ENCODE peak calls at places on chromosomes 1 and 21, in nine cellular contexts. J, U, D, A, O, L, I, G and X are unnamed samples.

GRCh38 chr1:225474986-225475820 is 47.4 kb upstream of the LBR start:
- DNase-seq in D (peak), A (peak), U (no peak), L (peak), G (peak), J (no peak), I (peak), O (peak), X (peak)

GRCh38 chr1:56434659-56435202 is 144.6 kb downstream of the PLPP3 start:
- DNase-seq in L (no peak), I (no peak), U (no peak), D (no peak), G (no peak), A (no peak), J (no peak), O (no peak), X (no peak)

GRCh38 chr1:185541861-185542260 is 192.3 kb upstream of the HMCN1 start:
- DNase-seq in L (peak), O (no peak), D (no peak), I (peak), U (no peak), J (no peak), A (peak), G (no peak), X (peak)

GRCh38 chr21:45887121-45887611 is 94.4 kb upstream of the COL6A1 start:
- DNase-seq in U (no peak), O (peak), L (peak), D (peak), A (peak), J (no peak), I (peak), G (no peak), X (no peak)

GRCh38 chr1:42682739-42683529 is 716 bp downstream of the YBX1 start:
- DNase-seq in O (peak), G (peak), J (no peak), U (no peak), A (peak), I (peak), L (peak), D (peak), X (peak)

GRCh38 chr1:207004931-207005830 is 27.4 kb downstream of the C1orf116 start:
- DNase-seq in I (peak), G (peak), J (peak), O (no peak), U (peak), D (no peak), L (peak), A (peak), X (peak)

GRCh38 chr21:27683292-27683691 is 716.4 kb upstream of the ADAMTS5 start:
- DNase-seq in I (no peak), A (no peak), L (no peak), O (no peak), D (no peak), U (no peak), G (no peak), J (no peak), X (no peak)

GRCh38 chr1:38046333-38046883 is at the start of gene POU3F1:
- DNase-seq in L (no peak), A (no peak), G (no peak), D (peak), J (no peak), I (no peak), U (no peak), O (peak), X (no peak)

GRCh38 chr1:236175642-236176336 is 33.5 kb downstream of the GPR137B start:
- DNase-seq in U (no peak), J (no peak), O (no peak), L (no peak), G (no peak), I (no peak), D (peak), A (no peak), X (no peak)

GRCh38 chr1:100304227-100304626 is 38.2 kb downstream of the RTCA start:
- DNase-seq in A (no peak), O (no peak), G (no peak), U (no peak), L (no peak), J (no peak), D (no peak), I (no peak), X (no peak)

GRCh38 chr1:6180215-6180577 is at the start of gene CHD5:
- DNase-seq in J (no peak), G (no peak), A (no peak), U (no peak), O (no peak), L (no peak), I (peak), D (no peak), X (no peak)

GRCh38 chr1:9827558-9828185 is 3.9 kb upstream of the CLSTN1 start:
- DNase-seq in L (no peak), O (peak), J (no peak), D (peak), A (no peak), U (no peak), G (no peak), I (no peak), X (no peak)

GRCh38 chr1:108824051-108824450 is 32.8 kb downstream of the AKNAD1 start:
- DNase-seq in O (no peak), L (no peak), A (no peak), I (no peak), D (no peak), J (no peak), G (no peak), U (no peak), X (no peak)

GRCh38 chr1:231171623-231172197 is 9.9 kb downstream of the TRIM67 start:
- DNase-seq in O (no peak), U (no peak), D (no peak), I (peak), J (no peak), L (no peak), G (no peak), A (no peak), X (no peak)

GRCh38 chr1:160550572-160551034 is 27.5 kb upstream of the SLAMF6 start:
- DNase-seq in J (no peak), O (no peak), D (peak), G (no peak), A (no peak), U (no peak), I (no peak), L (no peak), X (no peak)

GRCh38 chr1:4617506-4617905 is 36.9 kb upstream of the AJAP1 start:
- DNase-seq in A (no peak), U (no peak), L (no peak), D (peak), G (no peak), J (no peak), I (no peak), O (no peak), X (no peak)

GRCh38 chr1:169236880-169237279 is 130.4 kb downstream of the ATP1B1 start:
- DNase-seq in U (no peak), J (no peak), G (no peak), D (no peak), A (no peak), I (no peak), L (peak), O (no peak), X (no peak)

GRCh38 chr1:25037174-25038074 is 107.3 kb upstream of the RUNX3 start:
- DNase-seq in I (peak), J (no peak), D (peak), U (no peak), G (peak), A (no peak), O (no peak), L (peak), X (peak)

GRCh38 chr1:168958562-168959289 is 147.8 kb upstream of the ATP1B1 start:
- DNase-seq in L (peak), J (no peak), O (no peak), U (no peak), I (peak), D (no peak), A (peak), G (no peak), X (no peak)

GRCh38 chr1:28926629-28927441 is 12.5 kb downstream of the EPB41 start:
- DNase-seq in D (no peak), O (no peak), L (no peak), G (no peak), J (peak), A (peak), U (no peak), I (no peak), X (peak)

DNA sequence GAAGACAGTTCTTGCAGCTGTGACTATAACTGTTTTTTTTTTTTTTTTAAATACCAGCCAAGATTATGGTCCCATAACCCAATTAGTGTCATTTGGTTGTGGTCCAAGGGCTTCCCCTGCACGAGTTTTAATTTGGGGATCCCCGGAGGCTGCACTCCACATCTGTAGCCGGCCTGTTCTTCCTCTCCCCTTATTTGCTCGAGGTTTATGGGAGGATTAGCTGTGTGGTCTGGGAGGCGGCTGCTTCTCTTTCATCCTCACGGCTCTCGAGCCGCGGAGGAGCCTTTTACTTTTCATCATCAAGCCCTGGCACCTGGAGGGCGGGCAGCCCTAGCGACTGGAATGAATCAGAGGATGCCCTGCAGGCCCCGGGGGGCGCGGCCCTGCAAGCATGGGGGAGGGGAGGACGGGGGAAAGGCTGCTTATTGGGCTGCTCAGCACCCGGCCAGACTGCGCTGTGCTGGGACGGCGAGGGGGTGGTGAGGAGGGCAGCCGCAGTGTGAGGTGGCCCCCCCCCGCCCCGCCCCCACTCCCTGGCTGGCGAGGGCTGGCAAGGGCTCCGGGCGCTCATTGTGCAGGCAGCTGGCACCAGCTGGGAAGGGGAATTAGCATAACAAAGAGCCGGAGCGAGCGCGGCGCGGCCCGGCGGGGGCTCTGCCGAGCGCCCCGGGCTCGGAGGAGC is 18.5 kb downstream of the SERTAD4 start:
- DNase-seq in G (peak), I (peak), O (peak), L (peak), J (no peak), U (no peak), D (no peak), A (no peak), X (no peak)
- TF ChIP-seq CTCF in G (no peak), I (no peak), O (no peak), L (no peak), J (no peak), U (no peak), D (no peak), A (no peak), X (no peak)

GRCh38 chr1:78586572-78586971 is 33.7 kb upstream of the IFI44L start:
- DNase-seq in I (peak), J (no peak), L (peak), O (no peak), G (no peak), D (no peak), A (peak), U (no peak), X (peak)
- H3K4me3 ChIP-seq in I (no peak), J (no peak), L (no peak), O (no peak), G (no peak), D (no peak), A (no peak), U (no peak), X (no peak)

GRCh38 chr1:182771187-182771984 is 18.2 kb upstream of the NPL start:
- DNase-seq in J (no peak), A (no peak), I (peak), D (no peak), U (no peak), L (no peak), O (no peak), G (no peak), X (no peak)
- TF ChIP-seq CTCF in J (no peak), A (peak), I (peak), D (no peak), U (no peak), L (peak), O (no peak), G (peak), X (peak)

DNA sequence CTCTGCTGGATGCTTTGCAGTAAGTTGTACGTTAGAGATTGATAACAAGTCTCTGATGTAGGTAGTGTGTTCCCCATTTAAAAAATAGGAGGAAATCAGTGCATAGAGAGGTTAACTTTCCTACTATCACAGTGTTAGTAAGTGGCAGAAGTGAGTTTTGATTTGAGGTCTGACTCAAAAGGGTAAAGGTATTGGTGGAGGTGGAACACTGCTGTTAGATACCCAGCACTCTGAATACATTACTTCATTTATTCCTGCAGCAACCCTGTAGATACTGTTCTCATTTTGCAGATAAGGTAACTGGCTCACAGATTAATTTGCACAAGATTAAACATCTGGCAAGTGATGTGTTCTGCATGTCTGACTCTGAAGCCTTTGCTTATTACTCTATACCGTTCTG is 3.1 kb downstream of the CAMSAP2 start:
- DNase-seq in J (no peak), U (no peak), O (no peak), A (no peak), L (no peak), I (peak), G (no peak), D (no peak), X (no peak)
- H3K4me3 ChIP-seq in J (peak), U (peak), O (peak), A (peak), L (peak), I (peak), G (peak), D (no peak), X (peak)

GRCh38 chr1:203270448-203270847 is 34.9 kb upstream of the BTG2 start:
- DNase-seq in U (no peak), G (no peak), D (no peak), O (no peak), L (no peak), J (no peak), A (no peak), I (no peak), X (no peak)
- TF ChIP-seq CTCF in U (no peak), G (no peak), D (no peak), O (no peak), L (no peak), J (no peak), A (no peak), I (no peak), X (no peak)

GRCh38 chr1:31241321-31241720 is 1.6 kb upstream of the NKAIN1 start:
- DNase-seq in A (no peak), U (no peak), J (no peak), D (no peak), O (no peak), I (no peak), G (no peak), L (no peak), X (no peak)

GRCh38 chr1:31238612-31238985 is 1.1 kb downstream of the NKAIN1 start:
- DNase-seq in U (no peak), G (no peak), L (no peak), O (no peak), D (no peak), A (no peak), I (no peak), J (no peak), X (no peak)

GRCh38 chr1:31238986-31239613 is 587 bp downstream of the NKAIN1 start:
- DNase-seq in J (no peak), O (no peak), I (peak), D (no peak), A (no peak), L (peak), G (peak), U (no peak), X (no peak)

GRCh38 chr1:31243451-31244286 is 4.0 kb upstream of the NKAIN1 start:
- DNase-seq in L (peak), A (peak), O (no peak), J (no peak), U (no peak), D (no peak), G (no peak), I (no peak), X (no peak)

DNA sequence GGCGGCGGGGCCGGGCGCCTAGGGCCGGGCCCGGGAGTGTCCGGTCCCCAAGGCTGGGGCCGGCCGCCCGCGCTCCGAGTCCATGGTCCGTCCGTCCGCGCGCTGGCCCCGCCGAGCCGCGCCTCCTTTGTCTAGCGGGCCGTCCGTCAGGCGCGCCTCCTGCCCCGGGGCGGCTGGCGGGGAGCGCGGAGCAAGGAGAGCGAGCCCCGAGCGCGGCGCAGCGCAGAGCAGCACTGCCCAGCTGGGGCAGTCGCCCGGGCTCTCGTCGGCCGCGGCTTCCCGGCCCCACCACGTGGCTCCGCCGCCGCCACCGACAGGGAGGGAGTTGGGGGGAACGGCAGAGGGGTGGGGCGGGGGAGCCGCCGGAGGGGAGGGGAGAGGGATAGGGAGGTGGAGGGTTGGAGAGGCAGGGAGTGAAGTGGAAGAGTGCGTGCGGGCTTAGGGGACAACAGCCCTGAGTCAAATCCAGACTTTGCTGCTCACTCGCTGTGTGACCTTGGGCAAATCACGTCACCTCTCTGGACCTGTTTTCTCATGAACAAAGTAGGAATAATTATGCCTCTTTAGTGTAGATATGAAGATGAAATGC is at the start of gene NKAIN1:
- DNase-seq in A (peak), I (peak), J (no peak), G (peak), U (no peak), L (peak), D (no peak), O (no peak), X (peak)
- H3K4me3 ChIP-seq in A (peak), I (peak), J (no peak), G (peak), U (peak), L (peak), D (no peak), O (no peak), X (peak)

GRCh38 chr1:154863702-154864174 is 6.3 kb downstream of the KCNN3 start:
- DNase-seq in A (peak), O (no peak), G (peak), D (no peak), I (no peak), J (peak), L (peak), U (no peak), X (no peak)

GRCh38 chr1:154865442-154866256 is 4.4 kb downstream of the KCNN3 start:
- DNase-seq in A (no peak), O (no peak), I (no peak), G (no peak), D (no peak), L (no peak), J (no peak), U (no peak), X (no peak)

GRCh38 chr1:154861607-154862094 is 8.4 kb downstream of the KCNN3 start:
- DNase-seq in I (peak), A (peak), L (peak), O (no peak), J (no peak), U (no peak), D (no peak), G (no peak), X (no peak)

GRCh38 chr1:154864189-154864985 is 5.7 kb downstream of the KCNN3 start:
- DNase-seq in D (no peak), J (no peak), U (no peak), I (no peak), L (no peak), G (no peak), A (no peak), O (no peak), X (no peak)

GRCh38 chr1:154862927-154863701 is 7.0 kb downstream of the KCNN3 start:
- DNase-seq in G (peak), L (no peak), I (no peak), U (no peak), A (no peak), O (no peak), D (no peak), J (no peak), X (no peak)
- TF ChIP-seq CTCF in G (no peak), L (no peak), I (no peak), U (no peak), A (no peak), O (no peak), D (no peak), J (no peak), X (no peak)

DNA sequence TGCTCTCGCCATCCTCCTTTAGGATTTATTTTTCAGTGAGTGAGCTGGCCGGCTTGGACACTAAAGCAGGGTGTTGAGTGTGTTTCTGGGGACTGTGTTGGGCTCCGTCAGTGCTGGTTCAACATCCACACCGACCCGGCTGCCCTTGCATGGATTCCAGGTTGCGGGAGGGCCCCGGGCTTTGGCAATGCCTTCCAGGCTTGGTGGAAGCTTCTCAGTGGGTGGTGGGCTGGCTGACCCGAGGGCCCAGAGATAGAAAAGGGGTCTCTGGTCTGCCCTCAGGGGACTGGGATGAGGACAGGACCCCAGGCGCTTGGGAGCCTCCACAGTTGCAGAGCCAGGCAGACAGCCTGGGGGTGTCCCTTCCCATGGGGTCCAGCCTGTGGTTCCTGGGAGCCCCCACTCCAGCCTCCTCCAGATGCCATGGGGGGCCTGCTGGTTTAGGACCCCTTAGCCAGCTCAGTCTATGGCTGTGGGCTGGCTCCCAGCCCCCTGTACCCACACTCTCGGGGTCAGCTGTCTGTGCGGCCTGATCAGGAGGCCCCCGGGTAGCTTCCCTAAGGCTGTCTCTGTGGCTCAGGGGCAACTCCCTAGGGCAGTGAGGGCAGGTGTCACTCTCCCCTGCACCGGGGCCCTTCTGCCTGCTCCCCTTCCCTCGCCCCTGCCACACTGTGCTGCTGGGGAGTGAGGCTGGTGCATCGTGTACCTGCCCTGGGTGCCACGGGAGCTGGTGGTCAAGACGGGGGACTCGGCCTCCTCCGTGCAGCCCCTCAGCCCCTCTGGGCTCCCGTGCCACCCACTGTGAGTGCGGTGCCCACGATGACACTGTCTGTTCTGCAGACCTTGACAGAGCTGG is 16.5 kb downstream of the PDXK start:
- DNase-seq in J (no peak), O (no peak), L (no peak), D (no peak), G (no peak), I (no peak), U (no peak), A (no peak), X (no peak)
- H3K4me3 ChIP-seq in J (no peak), O (no peak), L (no peak), D (no peak), G (no peak), I (no peak), U (no peak), A (no peak), X (no peak)

DNA sequence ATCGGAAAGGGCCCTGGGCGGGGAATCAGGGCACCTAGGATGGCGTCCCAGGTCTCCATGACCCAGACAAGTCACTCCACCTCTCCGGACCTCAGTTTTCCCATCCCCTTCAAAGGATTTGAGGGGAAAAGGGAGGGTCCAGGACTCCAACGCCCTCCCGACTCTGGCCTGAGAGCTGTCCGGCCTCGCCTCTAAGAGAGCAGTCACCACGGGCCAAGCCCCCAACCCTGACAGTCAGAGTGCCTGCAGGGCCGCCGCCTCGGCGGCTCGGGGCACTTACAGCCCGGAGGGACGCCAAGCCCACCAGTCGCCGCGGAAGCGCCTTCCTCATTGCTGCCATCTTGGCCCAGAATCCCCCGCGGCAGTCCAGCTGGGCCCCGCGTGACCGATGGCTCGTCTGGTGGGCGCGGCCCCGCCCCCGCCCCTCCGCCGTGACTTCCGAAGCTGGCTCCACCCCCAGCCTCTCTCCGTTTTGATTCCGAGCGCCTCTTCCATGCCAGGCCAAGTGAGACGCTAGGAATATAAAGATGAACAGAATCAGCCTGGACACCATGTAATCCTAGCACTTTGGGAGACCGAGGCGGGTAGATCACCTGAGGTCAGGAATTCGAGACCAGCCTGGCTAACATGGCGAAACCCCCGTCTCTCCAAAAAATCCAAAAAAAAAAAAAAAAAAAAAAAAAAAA is at the start of gene HMGCL:
- DNase-seq in A (peak), L (peak), O (peak), U (peak), J (peak), D (peak), G (peak), I (peak), X (peak)
- TF ChIP-seq CTCF in A (no peak), L (no peak), O (no peak), U (no peak), J (no peak), D (no peak), G (no peak), I (no peak), X (no peak)